ENCODE peak calls at places on chromosomes 13 and 19, in six cellular contexts. B is neuronal stem cell, S is WERI-Rb-1, J is left ventricle myocardium inferior, O is amygdala, A is cardiac fibroblast. C is an unnamed sample.
A peak's percentile ranks its signal among the peaks of the same experiment; 100 is the strongest.

GRCh38 chr13:110697842-110698241 is 8.1 kb downstream of the CARS2 start:
- DNase-seq in O (no peak), B (no peak), S (no peak), A (no peak), J (no peak), C (no peak)

GRCh38 chr13:99895428-99895998 is 76.1 kb downstream of the ZIC5 start:
- DNase-seq in A (no peak), O (no peak), B (no peak), S (no peak), J (no peak), C (no peak)

GRCh38 chr19:793775-794174 is 3.5 kb upstream of the PTBP1 start:
- DNase-seq in A (no peak), B (no peak), J (no peak), S (no peak), O (no peak), C (no peak)

GRCh38 chr19:39405930-39406655 is 554 bp upstream of the ZFP36 start:
- DNase-seq in B (no peak), J (no peak), A (no peak), S (peak; percentile 55), O (no peak), C (no peak)

GRCh38 chr13:51643882-51644281 is 59.6 kb downstream of the WDFY2 start:
- DNase-seq in B (no peak), A (peak; percentile 92), O (no peak), J (no peak), S (no peak), C (peak; percentile 88)

GRCh38 chr13:36163809-36164308 is 32.7 kb upstream of the DCLK1 start:
- DNase-seq in J (peak; percentile 66), S (peak; percentile 45), O (no peak), B (no peak), A (peak; percentile 80), C (peak; percentile 78)

GRCh38 chr19:30371157-30371845 is 883 bp upstream of the ZNF536 start:
- DNase-seq in A (no peak), O (peak; percentile 22), S (no peak), J (no peak), B (no peak), C (no peak)

GRCh38 chr19:58166268-58166667 is 15.7 kb upstream of the ZNF329 start:
- DNase-seq in O (no peak), S (no peak), A (no peak), J (no peak), B (no peak), C (no peak)

GRCh38 chr19:56637976-56638555 is 4.9 kb upstream of the SMIM17 start:
- DNase-seq in S (no peak), B (peak; percentile 90), J (peak; percentile 72), A (peak; percentile 69), O (peak; percentile 69), C (peak; percentile 53)

GRCh38 chr13:109695402-109696190 is 90.8 kb downstream of the IRS2 start:
- DNase-seq in O (no peak), J (no peak), S (no peak), A (no peak), B (no peak), C (no peak)

GRCh38 chr13:85236431-85236830 is 562.8 kb downstream of the SLITRK6 start:
- DNase-seq in B (no peak), S (no peak), O (no peak), A (peak; percentile 31), J (no peak), C (peak; percentile 11)

GRCh38 chr13:114112231-114112825 is 20.1 kb downstream of the RASA3 start:
- DNase-seq in S (peak; percentile 10), O (no peak), B (no peak), A (no peak), J (no peak), C (no peak)

GRCh38 chr13:20828540-20829364 is 55.0 kb upstream of the EEF1AKMT1 start:
- DNase-seq in S (peak; percentile 30), A (peak; percentile 75), O (no peak), J (no peak), B (peak; percentile 43), C (no peak)

GRCh38 chr19:13225085-13225484 is 74.9 kb downstream of the IER2 start:
- DNase-seq in O (no peak), A (no peak), J (no peak), S (no peak), B (no peak), C (no peak)

GRCh38 chr19:18978616-18979015 is 37.6 kb upstream of the HOMER3 start:
- DNase-seq in J (no peak), A (no peak), O (no peak), S (no peak), B (no peak), C (no peak)

GRCh38 chr13:78102121-78102677 is 183.6 kb upstream of the EDNRB start:
- DNase-seq in B (no peak), O (no peak), J (peak; percentile 29), A (peak; percentile 91), S (no peak), C (peak; percentile 10)

GRCh38 chr13:84208251-84208650 is 326.0 kb upstream of the SLITRK1 start:
- DNase-seq in B (no peak), S (no peak), O (no peak), J (no peak), A (no peak), C (no peak)

GRCh38 chr19:1746401-1747284 is 6.7 kb upstream of the ONECUT3 start:
- DNase-seq in O (no peak), S (no peak), J (no peak), B (no peak), A (peak; percentile 44), C (no peak)

GRCh38 chr13:25882732-25883357 is 169.0 kb downstream of the SHISA2 start:
- DNase-seq in A (no peak), B (no peak), O (no peak), S (no peak), J (no peak), C (no peak)

GRCh38 chr19:19064811-19065745 is 1.3 kb downstream of the SLC25A42 start:
- DNase-seq in O (no peak), B (no peak), A (no peak), J (no peak), S (peak; percentile 63), C (no peak)

GRCh38 chr13:36288794-36289391 is 8.7 kb downstream of the CCDC169 start:
- DNase-seq in O (no peak), S (no peak), J (no peak), A (no peak), B (peak; percentile 9), C (no peak)

GRCh38 chr19:32566246-32566830 is 14.7 kb upstream of the PDCD5 start:
- DNase-seq in O (no peak), B (no peak), A (peak; percentile 5), J (no peak), S (no peak), C (no peak)

GRCh38 chr13:98511435-98511834 is 65.5 kb downstream of the STK24 start:
- DNase-seq in O (no peak), A (no peak), J (no peak), B (no peak), S (no peak), C (no peak)

GRCh38 chr19:1102407-1103106 is 1.2 kb upstream of the GPX4 start:
- DNase-seq in J (no peak), S (no peak), B (no peak), O (no peak), A (peak; percentile 99), C (peak; percentile 98)

GRCh38 chr19:45396389-45397260 is 8.2 kb downstream of the PPP1R13L start:
- DNase-seq in S (no peak), B (no peak), J (no peak), O (no peak), A (no peak), C (no peak)

GRCh38 chr13:112722433-112723250 is 32.8 kb downstream of the ATP11A start:
- DNase-seq in J (peak; percentile 55), A (peak; percentile 95), O (no peak), S (no peak), B (no peak), C (peak; percentile 45)

GRCh38 chr13:94325660-94326059 is 153.8 kb downstream of the DCT start:
- DNase-seq in J (no peak), B (no peak), A (no peak), O (no peak), S (no peak), C (no peak)

GRCh38 chr19:34263745-34264237 is 9.4 kb downstream of the GARRE1 start:
- DNase-seq in O (no peak), J (no peak), B (no peak), A (no peak), S (no peak), C (no peak)

GRCh38 chr13:42594577-42595571 is 20.9 kb downstream of the TNFSF11 start:
- DNase-seq in O (peak; percentile 7), J (no peak), A (peak; percentile 91), B (peak; percentile 71), S (peak; percentile 18), C (peak; percentile 37)

GRCh38 chr19:38274734-38275133 is 10.4 kb downstream of the SPINT2 start:
- DNase-seq in B (no peak), A (no peak), S (no peak), O (peak; percentile 70), J (peak; percentile 33), C (no peak)

GRCh38 chr13:94712812-94713555 is 639 bp upstream of the SOX21 start:
- DNase-seq in O (peak; percentile 54), A (peak; percentile 74), B (no peak), S (peak; percentile 75), J (no peak), C (no peak)

GRCh38 chr13:66673401-66673800 is 556.7 kb downstream of the PCDH9 start:
- DNase-seq in S (no peak), A (peak; percentile 93), B (no peak), J (no peak), O (no peak), C (peak; percentile 85)